ENCODE peak calls at places on chromosome 5, in five cellular contexts. S, B, N, F and Q are unnamed samples. For H3K4me1, the result is how much of the 10 kb centered on the place peaks cover.

GRCh38 chr5:44862808-44863207 is 54.1 kb downstream of the MRPS30 start:
- DNase-seq in S (no peak), B (peak), N (no peak), F (no peak), Q (no peak)

GRCh38 chr5:34686762-34687268 is 30.7 kb downstream of the RAI14 start:
- DNase-seq in S (peak), B (peak), N (peak), F (no peak), Q (peak)

GRCh38 chr5:145658435-145658834 is 176.7 kb downstream of the PRELID2 start:
- DNase-seq in S (no peak), B (no peak), N (no peak), F (no peak), Q (no peak)

GRCh38 chr5:960551-960950 is 48.1 kb upstream of the NKD2 start:
- DNase-seq in S (no peak), B (no peak), N (no peak), F (peak), Q (no peak)

GRCh38 chr5:169808118-169808581 is 171.1 kb downstream of the DOCK2 start:
- DNase-seq in S (no peak), B (no peak), N (no peak), F (no peak), Q (no peak)

GRCh38 chr5:16467363-16468219 is 2.0 kb upstream of the ZNF622 start:
- DNase-seq in S (no peak), B (peak), N (no peak), F (no peak), Q (no peak)

GRCh38 chr5:140418862-140419520 is 17.4 kb downstream of the ANKHD1 start:
- DNase-seq in S (no peak), B (peak), N (no peak), F (no peak), Q (no peak)

GRCh38 chr5:80799573-80799972 is 144.8 kb upstream of the DHFR start:
- DNase-seq in S (no peak), B (no peak), N (no peak), F (no peak), Q (no peak)

GRCh38 chr5:55601209-55601618 is 66.5 kb upstream of the PLPP1 start:
- DNase-seq in S (peak), B (peak), N (peak), F (peak), Q (peak)

GRCh38 chr5:142016576-142016975 is 3.7 kb upstream of the GNPDA1 start:
- DNase-seq in S (no peak), B (no peak), N (no peak), F (no peak), Q (no peak)

GRCh38 chr5:126736141-126736540 is 40.8 kb upstream of the LMNB1 start:
- DNase-seq in S (no peak), B (peak), N (no peak), F (no peak), Q (no peak)

GRCh38 chr5:80408475-80408875 is 611 bp downstream of the ZFYVE16 start:
- DNase-seq in S (peak), B (peak), N (peak), F (peak), Q (peak)

GRCh38 chr5:91178461-91178860 is 204.7 kb downstream of the ARRDC3 start:
- DNase-seq in S (no peak), B (peak), N (no peak), F (no peak), Q (no peak)

GRCh38 chr5:128826290-128826689 is 139.0 kb upstream of the SLC27A6 start:
- DNase-seq in S (no peak), B (no peak), N (no peak), F (no peak), Q (no peak)

GRCh38 chr5:160001457-160001856 is 7.5 kb upstream of the TTC1 start:
- DNase-seq in S (no peak), B (no peak), N (peak), F (no peak), Q (peak)

GRCh38 chr5:60379907-60380306 is 320.1 kb downstream of the DEPDC1B start:
- DNase-seq in S (no peak), B (no peak), N (no peak), F (no peak), Q (no peak)

GRCh38 chr5:35626108-35626507 is 8.4 kb downstream of the SPEF2 start:
- DNase-seq in S (no peak), B (peak), N (no peak), F (no peak), Q (no peak)

GRCh38 chr5:33905381-33905780 is 13.6 kb upstream of the ADAMTS12 start:
- DNase-seq in S (no peak), B (peak), N (no peak), F (no peak), Q (no peak)

GRCh38 chr5:150645070-150645700 is 4.7 kb downstream of the SYNPO start:
- DNase-seq in S (peak), B (peak), N (peak), F (peak), Q (no peak)

GRCh38 chr5:135133181-135133580 is 99.2 kb upstream of the PITX1 start:
- DNase-seq in S (no peak), B (no peak), N (no peak), F (no peak), Q (no peak)

GRCh38 chr5:159697536-159697935 is 218.7 kb upstream of the ADRA1B start:
- DNase-seq in S (no peak), B (no peak), N (no peak), F (no peak), Q (no peak)

GRCh38 chr5:39452846-39453245 is 28.1 kb upstream of the DAB2 start:
- DNase-seq in S (no peak), B (peak), N (no peak), F (no peak), Q (no peak)

GRCh38 chr5:74027732-74028338 is 401.8 kb downstream of the ARHGEF28 start:
- DNase-seq in S (no peak), B (no peak), N (no peak), F (no peak), Q (no peak)

GRCh38 chr5:5342784-5343183 is 79.7 kb upstream of the ICE1 start:
- DNase-seq in S (no peak), B (peak), N (no peak), F (no peak), Q (no peak)

GRCh38 chr5:154179846-154180710 is 10.5 kb upstream of the GALNT10 start:
- DNase-seq in S (peak), B (peak), N (peak), F (no peak), Q (no peak)

GRCh38 chr5:126972062-126972895 is 58.1 kb downstream of the MARCHF3 start:
- DNase-seq in S (no peak), B (no peak), N (no peak), F (no peak), Q (no peak)

GRCh38 chr5:96868603-96869371 is 7.5 kb upstream of the ERAP2 start:
- DNase-seq in S (no peak), B (peak), N (peak), F (no peak), Q (no peak)

GRCh38 chr5:61802456-61802855 is 470.4 kb downstream of the ZSWIM6 start:
- DNase-seq in S (no peak), B (no peak), N (no peak), F (no peak), Q (no peak)

GRCh38 chr5:177432143-177432904 is 5.8 kb downstream of the GRK6 start:
- DNase-seq in S (no peak), B (no peak), N (no peak), F (peak), Q (no peak)

GRCh38 chr5:64859881-64860280 is 91.2 kb downstream of the CWC27 start:
- DNase-seq in S (no peak), B (no peak), N (no peak), F (no peak), Q (no peak)

GRCh38 chr5:57179262-57179960 is 5.6 kb downstream of the GPBP1 start:
- DNase-seq in S (no peak), B (no peak), N (no peak), F (no peak), Q (no peak)

GRCh38 chr5:141513627-141514329 is 24.9 kb downstream of the PCDHGC5 start:
- DNase-seq in S (peak), B (peak), N (peak), F (peak), Q (no peak)

GRCh38 chr5:933251-933861 is 40.7 kb downstream of the TRIP13 start:
- DNase-seq in S (peak), B (no peak), N (no peak), F (no peak), Q (no peak)

GRCh38 chr5:106966686-106967315 is 703.9 kb downstream of the EFNA5 start:
- DNase-seq in S (no peak), B (no peak), N (no peak), F (no peak), Q (no peak)

GRCh38 chr5:181186902-181187499 is 18.0 kb downstream of the TRIM7 start:
- DNase-seq in S (no peak), B (no peak), N (no peak), F (peak), Q (no peak)

GRCh38 chr5:57675236-57675635 is 192.6 kb upstream of the ACTBL2 start:
- DNase-seq in S (no peak), B (no peak), N (no peak), F (no peak), Q (no peak)

DNA sequence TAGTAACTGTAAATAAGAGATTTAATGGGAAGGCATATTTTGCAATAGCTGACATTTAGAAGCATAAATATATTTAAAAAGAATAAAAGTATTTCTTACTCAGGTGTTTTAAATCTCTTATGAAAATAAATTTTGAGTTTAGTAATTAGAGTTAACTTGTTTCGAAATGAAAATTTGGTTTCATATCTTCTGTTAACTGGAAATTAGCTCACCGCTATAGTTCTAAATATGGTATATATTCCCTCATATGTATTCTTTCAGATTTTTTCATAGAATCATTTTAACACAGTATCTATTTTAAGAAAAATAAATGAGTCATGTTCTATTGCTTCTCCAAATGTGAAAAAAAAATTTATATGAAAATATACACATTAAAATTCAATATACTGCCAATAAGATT is 434.1 kb downstream of the DTWD2 start:
- DNase-seq in S (no peak), B (no peak), N (no peak), F (no peak), Q (no peak)
- H3K27ac ChIP-seq in S (no peak), B (no peak), N (no peak), F (no peak), Q (no peak)

GRCh38 chr5:76493190-76493837 is 90.2 kb downstream of the IQGAP2 start:
- DNase-seq in S (no peak), B (no peak), N (no peak), F (no peak), Q (no peak)

GRCh38 chr5:76489877-76490688 is 87.0 kb downstream of the IQGAP2 start:
- DNase-seq in S (no peak), B (no peak), N (no peak), F (no peak), Q (no peak)

GRCh38 chr5:76494201-76494600 is 91.1 kb downstream of the IQGAP2 start:
- DNase-seq in S (no peak), B (no peak), N (no peak), F (no peak), Q (no peak)

GRCh38 chr5:76490970-76491369 is 87.9 kb downstream of the IQGAP2 start:
- DNase-seq in S (no peak), B (no peak), N (no peak), F (no peak), Q (no peak)

DNA sequence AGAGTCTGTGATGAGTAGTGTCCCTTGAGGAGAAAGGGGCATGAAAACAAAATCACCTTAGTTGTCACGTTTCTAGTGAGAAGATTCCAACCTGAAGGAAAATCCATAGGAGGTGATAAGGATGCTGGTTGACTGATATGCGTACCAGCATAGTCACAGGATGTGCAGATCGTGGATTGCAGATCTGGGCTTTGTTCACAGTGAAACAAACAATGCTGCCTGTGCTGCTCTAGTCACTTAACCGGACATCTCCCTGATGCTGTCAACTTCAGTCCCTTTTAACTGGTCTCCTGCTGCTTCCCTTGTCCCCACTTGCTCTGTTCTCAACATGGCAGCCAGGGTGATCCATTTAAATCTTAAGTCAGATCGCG is 89.7 kb downstream of the IQGAP2 start:
- DNase-seq in S (no peak), B (no peak), N (no peak), F (no peak), Q (no peak)
- H3K4me1 ChIP-seq in S (under half), B (under half), N (under half), F (under half), Q (under half)

DNA sequence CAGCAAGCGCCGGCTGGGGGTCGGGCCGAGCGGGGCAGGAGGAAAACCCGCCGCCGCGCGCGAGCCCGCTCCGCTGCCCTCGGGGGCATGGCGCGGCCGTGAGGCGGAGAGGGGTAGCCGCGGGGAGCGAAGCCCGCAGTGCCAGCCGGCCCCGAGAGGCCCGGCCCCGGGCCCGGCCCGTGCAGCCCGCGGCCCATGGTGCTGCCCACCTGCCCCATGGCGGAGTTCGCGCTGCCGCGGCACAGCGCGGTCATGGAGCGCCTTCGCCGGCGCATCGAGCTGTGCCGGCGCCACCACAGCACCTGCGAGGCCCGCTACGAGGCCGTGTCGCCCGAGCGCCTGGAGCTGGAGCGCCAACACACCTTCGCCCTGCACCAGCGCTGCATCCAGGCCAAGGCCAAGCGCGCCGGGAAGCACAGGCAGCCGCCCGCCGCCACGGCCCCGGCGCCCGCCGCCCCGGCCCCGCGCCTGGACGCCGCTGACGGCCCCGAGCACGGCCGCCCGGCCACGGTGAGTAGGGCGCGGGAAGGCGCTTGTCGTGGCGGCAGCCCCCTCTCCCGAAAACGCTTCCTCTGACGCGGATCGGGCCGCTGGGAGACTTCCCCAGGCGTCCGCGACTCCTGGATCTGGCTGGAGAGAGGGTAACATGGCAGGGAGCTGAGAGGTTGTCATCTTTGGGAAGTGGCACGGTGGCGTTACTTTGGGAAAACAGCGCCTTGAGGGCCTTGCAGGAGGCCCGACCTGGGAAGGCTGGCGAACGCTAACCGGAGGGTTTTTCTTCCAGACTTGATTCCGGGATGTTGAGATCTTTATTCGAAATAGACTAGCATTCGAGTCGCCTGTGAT is 519 bp downstream of the MAML1 start:
- DNase-seq in S (peak), B (peak), N (peak), F (peak), Q (peak)
- TF ChIP-seq POLR2A in S (no peak), B (no peak), N (no peak), F (no peak), Q (no peak)

DNA sequence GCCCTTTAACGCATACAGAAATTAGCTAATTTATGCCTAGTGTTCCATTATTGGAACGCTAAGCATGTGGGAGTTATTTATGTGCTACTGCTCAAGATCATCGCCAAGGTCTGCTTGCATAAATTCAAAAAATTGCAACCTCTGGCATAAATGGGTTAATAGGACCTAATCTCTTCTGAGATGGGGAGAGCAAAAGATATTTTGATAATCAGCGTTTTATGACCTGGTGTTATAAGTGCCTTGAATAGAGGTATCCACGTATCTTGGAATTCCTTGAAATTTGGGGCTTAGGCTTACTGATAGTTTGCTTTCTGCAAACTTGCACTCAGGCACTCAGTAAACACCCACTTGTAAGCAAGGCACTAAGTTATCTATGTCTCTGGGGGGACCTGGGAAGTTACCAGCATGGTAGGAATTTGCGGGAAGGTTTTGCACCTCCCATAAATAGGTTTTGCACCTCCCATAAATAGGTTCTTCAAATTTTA is 1.8 kb downstream of the SUB1 start:
- DNase-seq in S (no peak), B (no peak), N (no peak), F (no peak), Q (no peak)
- H3K27ac ChIP-seq in S (peak), B (no peak), N (no peak), F (no peak), Q (peak)

GRCh38 chr5:163565931-163566608 is 60.7 kb downstream of the MAT2B start:
- DNase-seq in S (peak), B (peak), N (peak), F (peak), Q (peak)

GRCh38 chr5:163565492-163565891 is 60.1 kb downstream of the MAT2B start:
- DNase-seq in S (no peak), B (no peak), N (no peak), F (no peak), Q (no peak)

GRCh38 chr5:163563112-163563511 is 57.7 kb downstream of the MAT2B start:
- DNase-seq in S (no peak), B (no peak), N (no peak), F (no peak), Q (no peak)

GRCh38 chr5:163563880-163564279 is 58.5 kb downstream of the MAT2B start:
- DNase-seq in S (no peak), B (no peak), N (no peak), F (no peak), Q (no peak)

DNA sequence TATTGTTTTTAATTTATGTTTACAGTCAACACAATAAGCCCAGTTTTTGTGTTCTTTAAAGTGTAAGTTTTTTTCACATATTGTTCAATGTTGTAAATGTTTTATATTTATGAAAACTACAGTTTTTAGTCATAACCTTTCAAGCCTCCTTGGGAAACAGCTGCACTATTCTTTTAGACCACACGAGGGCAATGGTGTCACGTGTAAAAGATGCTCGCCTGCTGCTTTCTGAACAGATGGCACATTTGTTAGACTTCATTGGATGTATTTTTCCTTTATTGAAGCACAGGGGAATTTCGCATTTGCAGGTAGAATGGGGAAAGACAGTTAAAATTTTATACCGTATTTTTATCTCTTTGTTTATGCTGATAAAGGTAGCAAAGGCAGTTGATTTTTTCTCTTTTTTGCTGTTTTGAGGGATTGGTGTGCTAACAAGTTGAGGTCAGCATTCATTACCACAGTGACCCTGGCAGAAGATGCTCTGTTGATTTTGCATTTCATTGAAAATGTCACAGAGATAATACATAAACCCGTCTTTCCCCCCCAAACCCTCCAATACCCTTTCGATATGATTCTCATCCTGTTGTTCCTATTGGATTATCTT is 59.0 kb downstream of the MAT2B start:
- DNase-seq in S (peak), B (peak), N (peak), F (no peak), Q (peak)
- H3K4me1 ChIP-seq in S (under half), B (under half), N (under half), F (under half), Q (under half)

GRCh38 chr5:171387255-171387969 is at the start of gene NPM1:
- DNase-seq in S (peak), B (peak), N (peak), F (peak), Q (peak)
- TF ChIP-seq POLR2A in S (peak), B (peak), N (peak), F (peak), Q (peak)

DNA sequence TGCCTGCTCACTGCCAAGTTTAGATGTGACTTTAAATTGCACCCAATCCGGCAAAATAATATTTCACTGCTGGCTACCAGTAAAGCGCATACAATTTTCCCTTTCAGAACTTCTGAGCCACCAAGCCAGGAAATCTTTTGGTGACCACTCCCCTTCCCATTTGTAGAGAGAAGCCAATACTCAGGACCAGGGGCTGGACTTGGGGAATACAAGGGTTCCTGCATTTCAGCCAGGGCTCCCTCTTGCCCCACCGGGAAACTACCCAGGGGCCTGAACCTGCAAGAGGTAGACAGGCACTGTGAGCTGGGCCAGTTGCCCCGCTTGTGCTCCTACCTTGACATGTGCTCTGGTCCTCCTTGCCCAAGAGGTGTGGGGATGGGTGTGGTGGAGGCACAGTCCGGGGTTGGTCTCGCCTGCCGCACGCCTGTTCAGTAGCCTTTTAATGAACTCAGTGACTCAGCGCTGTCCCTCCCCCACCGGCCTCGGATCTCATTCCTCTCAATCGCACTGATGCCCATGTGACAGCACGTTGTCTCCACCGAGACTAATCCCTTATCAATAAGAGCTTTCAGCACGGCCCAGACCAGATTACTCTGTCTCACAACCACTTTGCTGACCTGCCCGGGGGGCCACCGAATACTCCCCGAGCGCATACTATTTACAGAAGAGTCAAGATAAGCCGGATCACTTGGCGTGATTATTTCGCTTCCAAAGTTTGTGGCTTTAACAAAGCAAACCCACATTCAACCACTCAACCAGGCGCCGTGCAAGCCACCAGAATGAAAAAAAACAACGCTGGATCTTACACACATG is 226.5 kb downstream of the DCP2 start:
- DNase-seq in S (no peak), B (peak), N (no peak), F (peak), Q (peak)
- H3K27ac ChIP-seq in S (no peak), B (no peak), N (no peak), F (peak), Q (peak)